ENCODE peak calls at places on chromosomes 7 and 10, in four cellular contexts. E is CD8-positive, alpha-beta T cell; K is stimulated activated CD4-positive, alpha-beta T cell treated with anti-CD3 and anti-CD28 coated beads, TNF-alpha, amount 100 ng/mL, for 4 hours; Z is NCI-H446. W is an unnamed sample.

GRCh38 chr7:105675873-105676484 is 94.7 kb upstream of the EFCAB10 start:
- DNase-seq in E (peak), K (no peak), Z (no peak), W (peak)

GRCh38 chr7:103989785-103990775 is 622 bp upstream of the RELN start:
- DNase-seq in E (no peak), K (no peak), Z (peak), W (no peak)

GRCh38 chr7:145624618-145625017 is 492.0 kb upstream of the CNTNAP2 start:
- DNase-seq in E (no peak), K (no peak), Z (no peak), W (no peak)

GRCh38 chr7:1418505-1419309 is 40.6 kb downstream of the MICALL2 start:
- DNase-seq in E (no peak), K (no peak), Z (no peak), W (no peak)

GRCh38 chr10:36182059-36182654 is 540.1 kb upstream of the FZD8 start:
- DNase-seq in E (no peak), K (no peak), Z (no peak), W (no peak)

GRCh38 chr10:15084502-15084922 is 4.1 kb downstream of the ACBD7 start:
- DNase-seq in E (no peak), K (no peak), Z (no peak), W (no peak)

GRCh38 chr7:68199951-68200660 is 1203.5 kb downstream of the TYW1 start:
- DNase-seq in E (no peak), K (no peak), Z (no peak), W (no peak)

GRCh38 chr10:110774069-110775021 is 97.4 kb upstream of the PDCD4 start:
- DNase-seq in E (no peak), K (no peak), Z (peak), W (peak)

GRCh38 chr10:6511347-6511746 is 68.7 kb downstream of the PRKCQ start:
- DNase-seq in E (no peak), K (no peak), Z (no peak), W (no peak)